ENCODE peak calls at places on chromosomes 3 and 15, in five cellular contexts. F, T, O, M and Q are unnamed samples.

GRCh38 chr3:149466192-149466591 is 8.3 kb upstream of the TM4SF4 start:
- DNase-seq in T (peak), M (no peak), F (peak), O (no peak), Q (no peak)

GRCh38 chr3:98525494-98525893 is 2.8 kb upstream of the CLDND1 start:
- DNase-seq in F (no peak), O (no peak), T (no peak), M (no peak), Q (no peak)

GRCh38 chr3:64022451-64023186 is 675 bp downstream of the PSMD6 start:
- DNase-seq in M (no peak), F (no peak), O (no peak), T (no peak), Q (no peak)

GRCh38 chr15:28861031-28861534 is 12.6 kb upstream of the GOLGA6L7 start:
- DNase-seq in O (no peak), T (no peak), M (no peak), F (no peak), Q (no peak)

GRCh38 chr3:72111265-72111972 is 326.5 kb upstream of the PROK2 start:
- DNase-seq in T (no peak), O (no peak), M (no peak), F (no peak), Q (no peak)

GRCh38 chr3:157445897-157446296 is 9.2 kb downstream of the PTX3 start:
- DNase-seq in F (no peak), T (no peak), M (no peak), O (no peak), Q (no peak)

GRCh38 chr3:194139085-194139976 is 3.4 kb downstream of the HES1 start:
- DNase-seq in M (peak), F (peak), T (peak), O (no peak), Q (peak)

GRCh38 chr3:23489338-23490158 is 286.4 kb downstream of the UBE2E2 start:
- DNase-seq in M (no peak), F (no peak), O (no peak), T (no peak), Q (no peak)

GRCh38 chr3:142993958-142994442 is 7.4 kb upstream of the U2SURP start:
- DNase-seq in F (peak), O (peak), M (peak), T (peak), Q (peak)

GRCh38 chr3:32743934-32744333 is 58.9 kb downstream of the CNOT10 start:
- DNase-seq in T (no peak), M (no peak), O (no peak), F (no peak), Q (no peak)

GRCh38 chr3:123984957-123985356 is 7.0 kb downstream of the ROPN1 start:
- DNase-seq in F (no peak), O (no peak), M (no peak), T (no peak), Q (no peak)

GRCh38 chr15:92672102-92672501 is 16.5 kb upstream of the FAM174B start:
- DNase-seq in M (no peak), O (no peak), F (no peak), T (no peak), Q (no peak)

GRCh38 chr3:168218600-168218999 is 122.9 kb upstream of the GOLIM4 start:
- DNase-seq in T (no peak), O (no peak), M (no peak), F (no peak), Q (no peak)

GRCh38 chr3:137509354-137510045 is 254.6 kb upstream of the SOX14 start:
- DNase-seq in F (no peak), M (no peak), O (no peak), T (no peak), Q (no peak)

GRCh38 chr3:157134620-157135191 is 25.2 kb downstream of the CCNL1 start:
- DNase-seq in O (no peak), F (no peak), T (no peak), M (no peak), Q (no peak)

GRCh38 chr3:55823001-55823400 is 335.9 kb upstream of the WNT5A start:
- DNase-seq in T (no peak), M (no peak), O (no peak), F (no peak), Q (no peak)

GRCh38 chr3:176647988-176648387 is 549.3 kb downstream of the TBL1XR1 start:
- DNase-seq in O (no peak), T (no peak), F (no peak), M (no peak), Q (no peak)

GRCh38 chr3:115704661-115705338 is 81.5 kb downstream of the GAP43 start:
- DNase-seq in M (no peak), F (no peak), O (no peak), T (no peak), Q (no peak)

GRCh38 chr3:134675726-134676252 is 25.0 kb upstream of the KY start:
- DNase-seq in M (no peak), T (no peak), O (no peak), F (no peak), Q (no peak)

GRCh38 chr15:53808058-53808703 is 48.7 kb upstream of the WDR72 start:
- DNase-seq in T (no peak), F (no peak), O (no peak), M (no peak), Q (peak)

GRCh38 chr15:81225161-81225671 is 28.5 kb downstream of the IL16 start:
- DNase-seq in F (peak), T (peak), M (no peak), O (peak), Q (no peak)

GRCh38 chr3:81554805-81555204 is 206.6 kb downstream of the GBE1 start:
- DNase-seq in F (no peak), O (no peak), T (peak), M (no peak), Q (no peak)

GRCh38 chr3:104088738-104089137 is 1278.0 kb upstream of the ALCAM start:
- DNase-seq in T (no peak), O (no peak), M (no peak), F (no peak), Q (no peak)
- TF ChIP-seq POLR2A in T (no peak), O (no peak), M (no peak), F (no peak), Q (no peak)

DNA sequence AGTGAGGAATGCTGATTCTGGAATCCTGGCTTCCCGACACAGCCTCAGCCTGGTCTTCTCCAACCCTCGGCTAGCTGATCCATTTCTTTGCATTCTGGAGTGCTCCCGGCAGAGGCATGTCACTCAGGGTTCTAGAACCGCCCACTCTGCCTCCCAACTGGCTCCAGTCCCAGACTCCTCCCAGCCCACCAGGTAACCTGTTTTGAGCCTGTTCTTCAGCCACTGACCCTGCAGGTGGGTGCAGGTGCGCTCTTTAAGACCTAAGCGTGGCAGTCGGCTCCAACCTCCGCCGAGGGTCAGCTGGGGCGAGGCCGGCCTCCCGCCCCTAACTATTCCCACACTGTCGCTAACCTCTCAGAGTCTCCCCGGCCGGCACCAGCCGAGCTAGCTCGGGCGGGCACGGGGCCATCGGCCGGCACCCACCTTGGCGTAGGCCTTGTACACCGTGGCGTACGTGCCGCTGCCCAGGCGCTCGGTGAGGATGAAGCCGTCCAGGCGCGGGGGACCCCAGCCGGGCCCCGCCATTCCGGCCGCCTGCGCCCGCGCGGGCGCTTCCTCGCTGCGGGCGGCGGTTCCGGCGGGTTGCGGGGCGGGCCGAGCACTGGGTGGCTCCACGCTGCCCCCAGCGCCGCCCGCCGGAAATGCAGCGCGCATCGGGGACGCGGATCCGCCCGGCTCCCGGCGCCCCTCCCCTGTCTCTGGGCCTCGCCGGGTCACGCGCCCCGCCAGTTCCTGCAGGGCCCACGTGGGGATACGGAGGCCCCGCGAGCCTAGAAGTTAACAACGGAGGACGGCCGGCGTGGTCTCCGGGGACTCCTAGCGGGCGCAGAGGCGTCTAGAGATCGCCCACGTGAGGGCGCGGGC is at the start of gene ULK3:
- DNase-seq in O (peak), F (peak), M (peak), T (peak), Q (peak)
- TF ChIP-seq POLR2A in O (peak), F (no peak), M (peak), T (no peak), Q (peak)

GRCh38 chr15:64387562-64388168 is at the start of gene TRIP4:
- DNase-seq in O (peak), T (peak), F (peak), M (peak), Q (peak)
- TF ChIP-seq POLR2A in O (peak), T (no peak), F (no peak), M (peak), Q (peak)

GRCh38 chr15:31448635-31448979 is 122.0 kb downstream of the KLF13 start:
- DNase-seq in O (peak), T (no peak), M (no peak), F (no peak), Q (peak)
- TF ChIP-seq POLR2A in O (no peak), T (no peak), M (no peak), F (no peak), Q (no peak)

DNA sequence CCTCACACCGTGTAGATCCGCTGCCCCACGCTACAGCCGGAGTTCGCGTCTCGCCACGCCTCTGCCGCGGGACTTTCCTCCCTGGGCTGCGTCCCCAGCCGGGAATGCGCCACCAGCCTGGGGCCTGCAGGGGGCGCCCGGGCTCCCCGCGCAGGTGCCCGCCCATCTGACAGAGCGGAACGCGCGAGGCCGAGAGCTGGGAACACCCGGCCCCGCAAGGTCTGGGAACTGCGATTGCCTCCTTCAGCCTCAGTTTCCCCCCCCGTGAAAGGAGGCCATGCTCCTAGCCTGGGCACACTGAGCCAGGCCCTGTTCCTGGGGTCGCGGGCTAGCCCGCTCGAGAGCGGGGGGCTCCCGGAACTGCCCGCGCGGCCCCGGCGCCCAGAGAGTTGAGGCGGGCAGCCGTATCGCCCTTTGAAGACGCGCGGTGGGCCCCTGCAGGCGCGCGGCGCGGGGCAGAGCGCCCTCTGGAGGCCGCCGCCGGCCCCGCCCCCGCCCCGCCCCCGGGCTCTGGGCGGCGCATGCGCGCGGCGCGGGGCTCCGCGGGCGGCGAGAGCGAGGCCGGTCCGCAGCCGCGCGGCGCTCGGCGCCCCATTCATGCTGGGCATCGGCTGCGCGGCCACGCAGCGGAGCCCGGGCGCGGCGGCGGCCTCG is at the start of gene PLXNA1:
- DNase-seq in O (peak), F (peak), M (peak), T (peak), Q (peak)
- TF ChIP-seq POLR2A in O (no peak), F (no peak), M (no peak), T (no peak), Q (peak)

DNA sequence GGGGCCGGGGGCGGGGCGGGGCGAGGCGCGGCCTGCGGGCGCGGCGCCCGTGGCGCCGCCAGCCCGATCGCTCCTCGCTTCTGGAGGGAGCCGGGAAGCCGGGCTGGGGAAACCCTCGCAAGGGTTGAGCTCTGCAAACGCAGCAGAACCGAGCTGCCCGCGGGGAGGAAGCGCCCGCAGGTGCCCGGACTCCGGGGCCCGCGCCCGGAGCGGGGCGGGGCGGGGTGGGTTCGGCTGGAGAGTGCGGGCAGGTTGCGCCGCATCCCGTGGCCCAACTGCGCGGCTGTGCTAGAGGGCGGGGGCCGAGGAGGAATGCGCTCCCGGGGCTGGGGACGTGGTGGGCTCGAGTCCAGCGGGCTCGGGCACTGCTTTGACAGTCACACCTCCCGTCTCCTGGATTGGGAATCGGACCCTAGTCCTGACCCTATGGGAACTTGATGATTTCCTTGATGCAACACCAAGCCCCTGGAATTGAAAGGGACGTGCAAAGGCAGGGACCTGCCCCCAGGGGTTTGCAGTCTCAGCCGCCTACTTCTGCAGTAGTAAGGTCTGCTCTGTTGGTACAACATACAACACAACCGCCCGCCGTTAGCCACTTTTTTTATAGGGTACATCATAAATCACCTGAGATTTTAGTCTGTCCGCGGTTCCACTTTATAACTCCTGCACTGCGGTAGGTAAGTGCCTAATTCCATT is 34.3 kb downstream of the ZBTB38 start:
- DNase-seq in O (peak), F (peak), T (peak), M (peak), Q (no peak)
- TF ChIP-seq POLR2A in O (peak), F (no peak), T (no peak), M (no peak), Q (no peak)

DNA sequence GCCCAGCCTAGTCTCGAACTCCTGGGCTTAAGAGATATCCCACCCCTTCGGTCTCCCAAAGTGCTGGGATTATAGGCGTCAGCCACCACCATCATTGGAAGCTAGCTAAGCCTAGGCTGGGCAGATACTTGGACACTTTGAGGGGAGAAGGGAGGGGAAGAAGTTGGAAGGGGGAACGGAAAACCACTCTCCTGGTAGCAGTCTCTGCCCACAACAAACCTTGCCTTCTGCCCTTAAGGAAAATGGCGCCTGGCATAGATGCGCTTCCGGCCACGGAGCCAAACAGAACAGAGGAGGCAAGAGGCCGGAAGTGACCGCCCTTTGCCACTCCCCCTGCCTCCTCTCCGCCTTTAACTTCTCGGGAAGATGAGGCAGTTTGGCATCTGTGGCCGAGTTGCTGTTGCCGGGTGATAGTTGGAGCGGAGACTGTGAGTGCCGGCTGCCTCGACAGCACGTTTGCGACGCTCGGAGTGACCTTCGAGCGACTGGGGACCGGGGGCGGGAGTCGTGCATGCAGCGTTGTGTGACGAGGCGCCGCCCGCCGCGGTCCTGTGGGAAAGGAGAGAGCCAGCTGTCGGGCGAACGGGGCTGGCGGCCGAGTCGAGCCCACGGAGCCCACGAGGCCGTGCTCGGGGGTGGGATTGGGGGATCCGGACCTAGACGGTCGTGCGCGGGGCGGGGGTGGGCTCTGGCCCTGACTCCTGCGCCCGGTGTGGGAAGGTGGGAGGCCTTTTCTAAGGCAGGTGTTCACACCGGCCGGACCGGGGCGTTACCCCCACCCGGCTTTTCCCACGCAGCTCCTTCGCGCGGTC is at the start of gene MFN1:
- DNase-seq in F (peak), T (peak), M (peak), O (peak), Q (peak)
- TF ChIP-seq POLR2A in F (peak), T (no peak), M (no peak), O (peak), Q (peak)

GRCh38 chr15:89575656-89576416 is 567 bp downstream of the TICRR start:
- DNase-seq in O (no peak), T (no peak), F (no peak), M (no peak), Q (no peak)

GRCh38 chr15:89576417-89576773 is 1.1 kb downstream of the TICRR start:
- DNase-seq in O (no peak), M (no peak), F (no peak), T (no peak), Q (no peak)

GRCh38 chr15:89578146-89578545 is 2.9 kb downstream of the TICRR start:
- DNase-seq in O (no peak), M (no peak), F (no peak), T (no peak), Q (no peak)

GRCh38 chr15:89577776-89578115 is 2.5 kb downstream of the TICRR start:
- DNase-seq in F (no peak), T (no peak), M (no peak), O (no peak), Q (no peak)

DNA sequence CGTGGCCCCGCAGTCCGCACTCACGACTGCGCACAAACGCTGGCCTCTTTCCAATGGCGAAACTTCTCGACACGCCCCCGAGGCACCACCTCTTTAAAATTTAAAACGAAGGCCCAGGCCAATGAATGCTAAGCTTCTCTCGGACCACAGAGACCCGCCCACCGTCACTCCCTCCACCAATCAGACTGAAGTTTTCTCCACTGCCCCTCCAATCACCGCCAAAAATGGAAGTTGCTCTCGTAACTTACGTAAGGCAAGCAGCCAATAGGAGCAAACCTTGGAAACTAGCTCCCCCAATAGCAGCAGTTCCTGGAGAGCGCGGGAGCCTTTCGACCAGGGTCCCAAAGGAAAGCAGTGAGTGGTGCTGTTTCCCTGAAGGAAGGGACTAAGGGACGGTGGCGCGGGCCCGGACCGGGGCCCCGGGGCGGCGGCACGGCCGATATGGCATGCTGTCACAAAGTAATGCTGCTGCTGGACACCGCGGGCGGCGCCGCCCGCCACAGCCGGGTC is at the start of gene TICRR:
- DNase-seq in F (peak), T (peak), M (peak), O (peak), Q (peak)
- TF ChIP-seq POLR2A in F (no peak), T (no peak), M (no peak), O (no peak), Q (peak)